ENCODE peak calls at places on chromosome 22, in seven cellular contexts. One of them, this sample, is unnamed.

GRCh38 chr22:27399161-27399560 is 402.4 kb downstream of the MN1 start:
- DNase-seq in uterus: peak; percentile 34
- DNase-seq in aorta: no peak
- DNase-seq in CD8-positive, alpha-beta T cell: no peak
- DNase-seq in Karpas-422: no peak
- DNase-seq in GM23338: no peak
- DNase-seq in psoas muscle: no peak
- DNase-seq in this sample: no peak

GRCh38 chr22:25062378-25063095 is 110.0 kb downstream of the KIAA1671 start:
- DNase-seq in uterus: no peak
- DNase-seq in aorta: peak; percentile 56
- DNase-seq in CD8-positive, alpha-beta T cell: peak; percentile 96
- DNase-seq in Karpas-422: no peak
- DNase-seq in GM23338: no peak
- DNase-seq in psoas muscle: peak; percentile 1
- DNase-seq in this sample: no peak

GRCh38 chr22:36223504-36223903 is 15.8 kb downstream of the APOL2 start:
- DNase-seq in uterus: no peak
- DNase-seq in aorta: no peak
- DNase-seq in CD8-positive, alpha-beta T cell: no peak
- DNase-seq in Karpas-422: no peak
- DNase-seq in GM23338: no peak
- DNase-seq in psoas muscle: peak; percentile 73
- DNase-seq in this sample: no peak

GRCh38 chr22:18152519-18152918 is 2.5 kb downstream of the USP18 start:
- DNase-seq in uterus: peak; percentile 9
- DNase-seq in aorta: no peak
- DNase-seq in CD8-positive, alpha-beta T cell: peak; percentile 36
- DNase-seq in Karpas-422: no peak
- DNase-seq in GM23338: no peak
- DNase-seq in psoas muscle: no peak
- DNase-seq in this sample: no peak

GRCh38 chr22:44166448-44166847 is 14.3 kb upstream of the PARVG start:
- DNase-seq in uterus: no peak
- DNase-seq in aorta: peak; percentile 11
- DNase-seq in CD8-positive, alpha-beta T cell: no peak
- DNase-seq in Karpas-422: no peak
- DNase-seq in GM23338: no peak
- DNase-seq in psoas muscle: peak; percentile 48
- DNase-seq in this sample: no peak

GRCh38 chr22:16954060-16954403 is 54.0 kb downstream of the GAB4 start:
- DNase-seq in uterus: no peak
- DNase-seq in aorta: no peak
- DNase-seq in CD8-positive, alpha-beta T cell: no peak
- DNase-seq in Karpas-422: peak; percentile 27
- DNase-seq in GM23338: no peak
- DNase-seq in psoas muscle: no peak
- DNase-seq in this sample: no peak

GRCh38 chr22:48707749-48708557 is 1119.7 kb downstream of the BRD1 start:
- DNase-seq in uterus: no peak
- DNase-seq in aorta: peak; percentile 33
- DNase-seq in CD8-positive, alpha-beta T cell: no peak
- DNase-seq in Karpas-422: no peak
- DNase-seq in GM23338: no peak
- DNase-seq in psoas muscle: no peak
- DNase-seq in this sample: peak; percentile 10

GRCh38 chr22:47190957-47191323 is 428.5 kb downstream of the TBC1D22A start:
- DNase-seq in uterus: no peak
- DNase-seq in aorta: no peak
- DNase-seq in CD8-positive, alpha-beta T cell: no peak
- DNase-seq in Karpas-422: no peak
- DNase-seq in GM23338: no peak
- DNase-seq in psoas muscle: peak; percentile 42
- DNase-seq in this sample: no peak

GRCh38 chr22:46088541-46089311 is 61.6 kb upstream of the PPARA start:
- DNase-seq in uterus: peak; percentile 50
- DNase-seq in aorta: peak; percentile 87
- DNase-seq in CD8-positive, alpha-beta T cell: no peak
- DNase-seq in Karpas-422: no peak
- DNase-seq in GM23338: no peak
- DNase-seq in psoas muscle: peak; percentile 88
- DNase-seq in this sample: peak; percentile 51

GRCh38 chr22:22348127-22348814 is 103.7 kb downstream of the VPREB1 start:
- DNase-seq in uterus: no peak
- DNase-seq in aorta: no peak
- DNase-seq in CD8-positive, alpha-beta T cell: no peak
- DNase-seq in Karpas-422: peak; percentile 67
- DNase-seq in GM23338: peak; percentile 74
- DNase-seq in psoas muscle: no peak
- DNase-seq in this sample: no peak

GRCh38 chr22:43917523-43917922 is 6.1 kb upstream of the PNPLA3 start:
- DNase-seq in uterus: no peak
- DNase-seq in aorta: peak; percentile 63
- DNase-seq in CD8-positive, alpha-beta T cell: no peak
- DNase-seq in Karpas-422: no peak
- DNase-seq in GM23338: no peak
- DNase-seq in psoas muscle: no peak
- DNase-seq in this sample: no peak

GRCh38 chr22:23704062-23704461 is 13.2 kb downstream of the RGL4 start:
- DNase-seq in uterus: no peak
- DNase-seq in aorta: no peak
- DNase-seq in CD8-positive, alpha-beta T cell: no peak
- DNase-seq in Karpas-422: no peak
- DNase-seq in GM23338: no peak
- DNase-seq in psoas muscle: no peak
- DNase-seq in this sample: no peak

GRCh38 chr22:39244496-39245129 is at the start of gene PDGFB:
- DNase-seq in uterus: no peak
- DNase-seq in aorta: peak; percentile 65
- DNase-seq in CD8-positive, alpha-beta T cell: no peak
- DNase-seq in Karpas-422: no peak
- DNase-seq in GM23338: peak; percentile 52
- DNase-seq in psoas muscle: peak; percentile 68
- DNase-seq in this sample: no peak

GRCh38 chr22:41175546-41175945 is 29.6 kb upstream of the L3MBTL2 start:
- DNase-seq in uterus: no peak
- DNase-seq in aorta: no peak
- DNase-seq in CD8-positive, alpha-beta T cell: no peak
- DNase-seq in Karpas-422: no peak
- DNase-seq in GM23338: no peak
- DNase-seq in psoas muscle: no peak
- DNase-seq in this sample: no peak

GRCh38 chr22:23156286-23156685 is 11.0 kb downstream of the RAB36 start:
- DNase-seq in uterus: no peak
- DNase-seq in aorta: no peak
- DNase-seq in CD8-positive, alpha-beta T cell: no peak
- DNase-seq in Karpas-422: no peak
- DNase-seq in GM23338: peak; percentile 56
- DNase-seq in psoas muscle: no peak
- DNase-seq in this sample: no peak

GRCh38 chr22:36452473-36453265 is 28.8 kb downstream of the TXN2 start:
- DNase-seq in uterus: no peak
- DNase-seq in aorta: no peak
- DNase-seq in CD8-positive, alpha-beta T cell: no peak
- DNase-seq in Karpas-422: no peak
- DNase-seq in GM23338: no peak
- DNase-seq in psoas muscle: no peak
- DNase-seq in this sample: no peak

GRCh38 chr22:36948273-36949055 is 35.0 kb downstream of the CSF2RB start:
- DNase-seq in uterus: no peak
- DNase-seq in aorta: no peak
- DNase-seq in CD8-positive, alpha-beta T cell: no peak
- DNase-seq in Karpas-422: no peak
- DNase-seq in GM23338: no peak
- DNase-seq in psoas muscle: no peak
- DNase-seq in this sample: no peak

GRCh38 chr22:38148252-38148651 is 33.4 kb downstream of the PLA2G6 start:
- DNase-seq in uterus: no peak
- DNase-seq in aorta: no peak
- DNase-seq in CD8-positive, alpha-beta T cell: no peak
- DNase-seq in Karpas-422: no peak
- DNase-seq in GM23338: peak; percentile 44
- DNase-seq in psoas muscle: no peak
- DNase-seq in this sample: no peak

GRCh38 chr22:29690481-29690880 is 29.3 kb upstream of the CABP7 start:
- DNase-seq in uterus: no peak
- DNase-seq in aorta: no peak
- DNase-seq in CD8-positive, alpha-beta T cell: no peak
- DNase-seq in Karpas-422: no peak
- DNase-seq in GM23338: no peak
- DNase-seq in psoas muscle: no peak
- DNase-seq in this sample: no peak
- H3K4me1 ChIP-seq in uterus: no peaks in the 10 kb centered on the region
- H3K4me1 ChIP-seq in aorta: no peaks in the 10 kb centered on the region
- H3K4me1 ChIP-seq in CD8-positive, alpha-beta T cell: no peaks in the 10 kb centered on the region
- H3K4me1 ChIP-seq in Karpas-422: peaks cover 26% of the 10 kb centered on the region
- H3K4me1 ChIP-seq in GM23338: peaks cover 48% of the 10 kb centered on the region
- H3K4me1 ChIP-seq in psoas muscle: peaks cover 12% of the 10 kb centered on the region
- H3K4me1 ChIP-seq in this sample: no peaks in the 10 kb centered on the region

DNA sequence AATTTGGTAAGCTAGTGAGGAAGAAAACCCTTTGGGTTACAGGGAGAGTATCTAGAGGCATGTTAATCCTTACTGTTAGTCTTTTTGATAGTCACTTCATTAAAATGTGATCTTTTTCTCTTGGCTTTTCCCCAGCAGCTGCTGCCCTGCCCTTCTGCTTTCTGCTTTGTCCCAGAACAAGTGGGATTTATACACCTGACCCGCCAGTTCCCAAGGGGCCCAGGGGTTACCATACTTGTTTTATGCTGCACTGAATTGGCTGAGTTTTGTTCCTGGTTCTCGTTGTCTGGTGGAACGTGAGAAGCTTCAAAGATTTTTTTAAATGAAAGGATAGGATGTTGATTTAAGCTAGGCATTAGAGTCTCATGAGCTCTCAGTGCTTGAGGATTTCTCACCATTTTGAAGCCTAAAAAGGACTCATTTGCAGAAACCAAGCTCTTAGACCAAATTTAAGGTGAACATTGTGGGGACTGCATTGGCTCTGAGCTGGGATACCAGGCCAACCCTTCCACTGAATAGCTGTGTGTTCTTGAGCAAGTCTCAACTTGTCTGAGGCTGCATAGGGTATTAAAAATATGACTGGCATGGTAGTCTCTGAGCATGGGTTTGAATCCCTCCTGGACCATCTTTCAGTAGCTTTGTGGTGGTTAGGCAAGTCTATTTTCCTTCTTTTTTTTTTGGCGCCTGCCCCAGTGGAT is 6.6 kb downstream of the LIMK2 start:
- DNase-seq in uterus: no peak
- DNase-seq in aorta: no peak
- DNase-seq in CD8-positive, alpha-beta T cell: no peak
- DNase-seq in Karpas-422: no peak
- DNase-seq in GM23338: no peak
- DNase-seq in psoas muscle: no peak
- DNase-seq in this sample: no peak
- H3K27ac ChIP-seq in uterus: no peak overlapping the region
- H3K27ac ChIP-seq in aorta: no peak overlapping the region
- H3K27ac ChIP-seq in CD8-positive, alpha-beta T cell: no peak overlapping the region
- H3K27ac ChIP-seq in Karpas-422: peak overlapping the region; percentile 75
- H3K27ac ChIP-seq in GM23338: no peak overlapping the region
- H3K27ac ChIP-seq in psoas muscle: peak overlapping the region; percentile 56
- H3K27ac ChIP-seq in this sample: peak overlapping the region; percentile 90

GRCh38 chr22:20429254-20430100 is 8.1 kb downstream of the SCARF2 start:
- DNase-seq in uterus: no peak
- DNase-seq in aorta: peak; percentile 73
- DNase-seq in CD8-positive, alpha-beta T cell: peak; percentile 79
- DNase-seq in Karpas-422: peak; percentile 83
- DNase-seq in GM23338: peak; percentile 91
- DNase-seq in psoas muscle: peak; percentile 64
- DNase-seq in this sample: peak; percentile 75

GRCh38 chr22:20430641-20431519 is 6.7 kb downstream of the SCARF2 start:
- DNase-seq in uterus: no peak
- DNase-seq in aorta: peak; percentile 53
- DNase-seq in CD8-positive, alpha-beta T cell: peak; percentile 61
- DNase-seq in Karpas-422: no peak
- DNase-seq in GM23338: peak; percentile 87
- DNase-seq in psoas muscle: peak; percentile 78
- DNase-seq in this sample: peak; percentile 41

GRCh38 chr22:20431520-20432237 is 5.9 kb downstream of the SCARF2 start:
- DNase-seq in uterus: no peak
- DNase-seq in aorta: peak; percentile 44
- DNase-seq in CD8-positive, alpha-beta T cell: no peak
- DNase-seq in Karpas-422: no peak
- DNase-seq in GM23338: peak; percentile 43
- DNase-seq in psoas muscle: peak; percentile 38
- DNase-seq in this sample: no peak

GRCh38 chr22:20428496-20429253 is 8.9 kb downstream of the SCARF2 start:
- DNase-seq in uterus: no peak
- DNase-seq in aorta: peak; percentile 45
- DNase-seq in CD8-positive, alpha-beta T cell: no peak
- DNase-seq in Karpas-422: no peak
- DNase-seq in GM23338: no peak
- DNase-seq in psoas muscle: peak; percentile 10
- DNase-seq in this sample: peak; percentile 29

GRCh38 chr22:20430101-20430640 is 7.5 kb downstream of the SCARF2 start:
- DNase-seq in uterus: no peak
- DNase-seq in aorta: no peak
- DNase-seq in CD8-positive, alpha-beta T cell: no peak
- DNase-seq in Karpas-422: no peak
- DNase-seq in GM23338: no peak
- DNase-seq in psoas muscle: peak; percentile 55
- DNase-seq in this sample: no peak
- H3K4me3 ChIP-seq in uterus: no peak overlapping the region
- H3K4me3 ChIP-seq in aorta: no peak overlapping the region
- H3K4me3 ChIP-seq in CD8-positive, alpha-beta T cell: peak overlapping the region; percentile 60
- H3K4me3 ChIP-seq in Karpas-422: no peak overlapping the region
- H3K4me3 ChIP-seq in GM23338: peak overlapping the region; percentile 48
- H3K4me3 ChIP-seq in psoas muscle: no peak overlapping the region
- H3K4me3 ChIP-seq in this sample: no peak overlapping the region

DNA sequence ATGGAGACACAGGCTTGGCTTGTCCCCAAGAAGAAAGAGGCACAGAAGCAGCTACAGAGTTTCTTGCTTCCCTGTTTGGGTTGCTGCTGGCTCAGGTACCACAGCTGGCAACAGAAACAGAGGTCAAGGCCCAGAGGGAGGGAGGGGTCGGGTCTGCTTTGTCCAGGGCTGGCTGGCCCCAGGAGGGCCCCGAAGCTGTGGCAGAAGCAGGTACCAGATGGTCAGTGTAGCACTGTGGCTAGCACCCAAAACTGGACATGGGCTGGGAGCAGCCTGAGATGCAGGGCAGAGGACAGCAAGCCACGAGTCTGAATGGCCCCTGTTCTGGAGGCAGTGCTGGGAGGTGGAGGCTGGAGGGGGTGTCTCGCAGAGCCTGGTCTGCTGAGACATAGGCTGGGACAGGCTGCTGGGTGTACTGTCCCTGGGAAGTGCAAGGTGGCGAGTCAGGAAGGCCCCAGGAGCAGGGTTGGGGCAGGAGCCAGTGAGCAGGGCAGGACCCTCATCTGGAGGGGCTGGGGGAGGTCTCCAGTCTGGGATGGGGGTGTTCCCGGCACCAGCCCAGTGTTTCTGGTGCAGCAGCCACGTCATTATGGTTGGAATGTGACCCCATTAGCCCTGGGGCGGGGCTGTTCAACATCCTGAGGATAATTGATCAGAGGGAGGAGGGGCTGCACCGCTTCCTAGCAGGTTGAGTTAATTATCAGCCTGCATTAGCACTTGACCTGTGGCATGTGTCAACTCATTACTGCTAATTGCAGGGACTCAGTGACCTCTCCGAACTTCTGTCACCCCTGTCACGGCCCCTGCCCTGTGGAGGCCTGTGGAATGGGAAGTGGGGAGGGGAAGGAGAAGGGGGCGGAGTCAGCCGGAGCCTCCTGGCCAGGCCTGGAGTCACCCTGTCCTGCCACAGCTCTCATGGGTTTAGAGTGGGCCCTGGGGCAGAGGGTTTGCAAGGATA is 52.6 kb upstream of the CCDC188 start:
- DNase-seq in uterus: no peak
- DNase-seq in aorta: no peak
- DNase-seq in CD8-positive, alpha-beta T cell: no peak
- DNase-seq in Karpas-422: no peak
- DNase-seq in GM23338: peak; percentile 63
- DNase-seq in psoas muscle: no peak
- DNase-seq in this sample: peak; percentile 55
- H3K4me1 ChIP-seq in uterus: peaks cover 19% of the 10 kb centered on the region
- H3K4me1 ChIP-seq in aorta: no peaks in the 10 kb centered on the region
- H3K4me1 ChIP-seq in CD8-positive, alpha-beta T cell: peaks cover 27% of the 10 kb centered on the region
- H3K4me1 ChIP-seq in Karpas-422: peaks cover 16% of the 10 kb centered on the region
- H3K4me1 ChIP-seq in GM23338: peaks cover 17% of the 10 kb centered on the region
- H3K4me1 ChIP-seq in psoas muscle: peaks cover 5% of the 10 kb centered on the region
- H3K4me1 ChIP-seq in this sample: peaks cover 53% of the 10 kb centered on the region

This sample was measured in left lung.